ENCODE peak calls at places on chromosomes 13 and 19, in eight cellular contexts. P is gastrocnemius medialis, Q is tibial artery, Y is fibroblast of the aortic adventitia, F is pancreas, U is astrocyte of the spinal cord, W is IMR-90, H is lung. K is an unnamed sample.

GRCh38 chr19:14410054-14410774 is 8.9 kb downstream of the DDX39A start:
- DNase-seq in Y (no peak), Q (no peak), F (no peak), P (no peak), U (no peak), W (no peak), H (no peak), K (no peak)

GRCh38 chr19:18070181-18070580 is 16.6 kb downstream of the IL12RB1 start:
- DNase-seq in U (no peak), Q (no peak), W (no peak), Y (peak), F (no peak), P (no peak), H (no peak), K (no peak)

GRCh38 chr19:30473334-30473867 is 101.2 kb downstream of the ZNF536 start:
- DNase-seq in U (no peak), Y (no peak), F (no peak), Q (no peak), H (no peak), W (no peak), P (no peak), K (no peak)

GRCh38 chr13:103839460-103839859 is 773.2 kb upstream of the SLC10A2 start:
- DNase-seq in F (no peak), W (no peak), Q (no peak), Y (no peak), P (no peak), U (no peak), H (no peak), K (no peak)

GRCh38 chr13:42047561-42048322 is 706 bp upstream of the DGKH start:
- DNase-seq in P (no peak), Q (peak), U (peak), Y (peak), F (no peak), W (peak), H (no peak), K (peak)

GRCh38 chr19:51354742-51355148 is 11.4 kb downstream of the ETFB start:
- DNase-seq in P (no peak), H (no peak), F (no peak), Y (no peak), W (peak), U (peak), Q (no peak), K (no peak)

GRCh38 chr13:71515639-71516038 is 351.4 kb downstream of the DACH1 start:
- DNase-seq in Y (no peak), W (no peak), Q (no peak), F (no peak), U (no peak), P (no peak), H (no peak), K (no peak)

GRCh38 chr13:111561091-111561778 is 240.8 kb downstream of the TEX29 start:
- DNase-seq in Y (no peak), P (no peak), U (no peak), H (no peak), F (no peak), W (no peak), Q (no peak), K (no peak)

GRCh38 chr19:3006075-3006767 is 22.9 kb downstream of the TLE2 start:
- DNase-seq in U (no peak), Q (no peak), P (no peak), F (no peak), W (no peak), H (no peak), Y (no peak), K (no peak)

GRCh38 chr19:7349961-7350711 is 1.4 kb downstream of the ARHGEF18 start:
- DNase-seq in Q (peak), F (no peak), Y (no peak), W (no peak), H (no peak), P (no peak), U (no peak), K (no peak)

GRCh38 chr19:48258350-48258749 is 2.6 kb upstream of the CARD8 start:
- DNase-seq in F (no peak), P (no peak), Q (no peak), H (no peak), W (no peak), Y (peak), U (peak), K (no peak)

GRCh38 chr13:97574926-97575325 is 141.0 kb downstream of the RAP2A start:
- DNase-seq in W (peak), H (no peak), F (no peak), U (peak), Q (no peak), Y (peak), P (no peak), K (peak)

GRCh38 chr13:78247362-78247761 is 328.7 kb upstream of the EDNRB start:
- DNase-seq in W (no peak), F (no peak), U (no peak), P (no peak), Y (no peak), Q (no peak), H (no peak), K (no peak)
- H3K4me3 ChIP-seq in W (no peak), F (no peak), U (no peak), P (no peak), Y (no peak), Q (no peak), H (no peak), K (no peak)

GRCh38 chr13:110150384-110151091 is 156.4 kb downstream of the COL4A1 start:
- DNase-seq in H (no peak), P (no peak), F (no peak), W (peak), Y (peak), U (no peak), Q (no peak), K (peak)

GRCh38 chr13:110149036-110149435 is 157.9 kb downstream of the COL4A1 start:
- DNase-seq in Q (no peak), F (no peak), W (no peak), U (peak), P (no peak), Y (peak), H (no peak), K (no peak)

GRCh38 chr13:110155072-110155471 is 151.9 kb downstream of the COL4A1 start:
- DNase-seq in Q (no peak), Y (no peak), H (no peak), F (no peak), U (no peak), P (no peak), W (no peak), K (no peak)

GRCh38 chr13:110154370-110155031 is 152.5 kb downstream of the COL4A1 start:
- DNase-seq in F (no peak), P (no peak), H (no peak), Q (no peak), W (no peak), U (no peak), Y (no peak), K (no peak)

GRCh38 chr13:110152351-110152750 is 154.6 kb downstream of the COL4A1 start:
- DNase-seq in U (no peak), P (no peak), Q (no peak), W (no peak), H (no peak), F (no peak), Y (no peak), K (no peak)
- TF ChIP-seq CTCF in U (no peak), P (no peak), Q (no peak), W (no peak), H (no peak), F (no peak), Y (no peak), K (no peak)

GRCh38 chr19:5111051-5111450 is 142.1 kb downstream of the KDM4B start:
- DNase-seq in P (no peak), U (no peak), Y (no peak), F (no peak), H (no peak), Q (no peak), W (no peak), K (no peak)
- H3K4me3 ChIP-seq in P (no peak), U (no peak), Y (no peak), F (no peak), H (no peak), Q (no peak), W (no peak), K (no peak)

DNA sequence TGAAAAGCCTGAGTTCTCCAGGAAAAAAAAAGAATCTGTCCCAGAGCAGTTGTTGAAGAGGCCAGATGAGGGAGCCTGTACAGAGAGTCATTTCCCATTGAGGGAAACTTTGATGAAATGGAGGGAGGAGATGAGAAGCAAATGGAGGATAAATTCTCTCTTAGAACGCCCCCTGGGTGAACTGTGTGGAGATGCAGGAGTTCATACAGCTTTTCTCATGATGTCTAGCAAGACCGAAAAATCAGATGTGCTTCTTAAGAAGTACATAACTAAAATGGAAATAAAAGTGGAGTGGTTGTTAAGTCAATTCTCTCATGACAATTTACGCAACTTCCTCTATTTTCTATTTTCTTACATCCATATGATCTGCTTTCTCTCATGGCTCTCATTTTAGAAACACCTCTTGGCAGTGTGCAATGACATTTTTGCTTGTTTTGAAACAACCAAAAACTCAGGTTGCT is 1263.1 kb downstream of the PCDH9 start:
- DNase-seq in Q (no peak), H (no peak), P (no peak), U (peak), Y (peak), W (peak), F (no peak), K (peak)
- TF ChIP-seq CTCF in Q (no peak), H (no peak), P (no peak), U (peak), Y (peak), W (peak), F (no peak), K (peak)

GRCh38 chr13:50842711-50843255 is 709 bp downstream of the DLEU7 start:
- DNase-seq in W (no peak), U (no peak), Q (no peak), H (no peak), F (no peak), Y (no peak), P (no peak), K (no peak)
- H3K4me3 ChIP-seq in W (no peak), U (peak), Q (no peak), H (no peak), F (peak), Y (no peak), P (no peak), K (no peak)

GRCh38 chr19:19533826-19534225 is 4.2 kb upstream of the CILP2 start:
- DNase-seq in P (no peak), W (no peak), Q (no peak), H (no peak), F (no peak), U (no peak), Y (no peak), K (no peak)
- TF ChIP-seq CTCF in P (no peak), W (no peak), Q (no peak), H (no peak), F (no peak), U (no peak), Y (no peak), K (no peak)

K was measured in AG10803.